ENCODE peak calls at places on chromosome 14, in four cellular contexts. One of them, this sample, is unnamed.

GRCh38 chr14:76926521-76927251 is 100.5 kb downstream of the LRRC74A start:
- DNase-seq in brain microvascular endothelial cell: peak; percentile 54
- DNase-seq in tibial artery: peak; percentile 56
- DNase-seq in suprapubic skin: no peak
- DNase-seq in this sample: no peak

GRCh38 chr14:24351517-24351916 is 11.7 kb upstream of the RIPK3 start:
- DNase-seq in suprapubic skin: no peak
- DNase-seq in tibial artery: no peak
- DNase-seq in brain microvascular endothelial cell: no peak
- DNase-seq in this sample: peak; percentile 58

GRCh38 chr14:100022772-100023451 is 42.3 kb upstream of the EVL start:
- DNase-seq in tibial artery: peak; percentile 31
- DNase-seq in suprapubic skin: no peak
- DNase-seq in brain microvascular endothelial cell: no peak
- DNase-seq in this sample: no peak

GRCh38 chr14:59829469-59829868 is 41.1 kb downstream of the RTN1 start:
- DNase-seq in suprapubic skin: no peak
- DNase-seq in tibial artery: no peak
- DNase-seq in brain microvascular endothelial cell: peak; percentile 1
- DNase-seq in this sample: no peak

GRCh38 chr14:78752789-78753188 is 582.6 kb downstream of the NRXN3 start:
- DNase-seq in tibial artery: no peak
- DNase-seq in suprapubic skin: no peak
- DNase-seq in brain microvascular endothelial cell: no peak
- DNase-seq in this sample: no peak

GRCh38 chr14:88323520-88324199 is 591 bp upstream of the KCNK10 start:
- DNase-seq in tibial artery: no peak
- DNase-seq in brain microvascular endothelial cell: no peak
- DNase-seq in suprapubic skin: no peak
- DNase-seq in this sample: no peak

GRCh38 chr14:36658091-36659009 is 3.3 kb upstream of the PAX9 start:
- DNase-seq in brain microvascular endothelial cell: no peak
- DNase-seq in suprapubic skin: no peak
- DNase-seq in tibial artery: no peak
- DNase-seq in this sample: no peak

GRCh38 chr14:68815288-68816182 is 22.7 kb upstream of the ZFP36L1 start:
- DNase-seq in tibial artery: no peak
- DNase-seq in brain microvascular endothelial cell: no peak
- DNase-seq in suprapubic skin: no peak
- DNase-seq in this sample: no peak

GRCh38 chr14:54125109-54125508 is 168.5 kb upstream of the BMP4 start:
- DNase-seq in suprapubic skin: no peak
- DNase-seq in brain microvascular endothelial cell: no peak
- DNase-seq in tibial artery: no peak
- DNase-seq in this sample: no peak

GRCh38 chr14:38278035-38278434 is 22.1 kb upstream of the CLEC14A start:
- DNase-seq in tibial artery: no peak
- DNase-seq in suprapubic skin: no peak
- DNase-seq in brain microvascular endothelial cell: no peak
- DNase-seq in this sample: no peak

GRCh38 chr14:95515080-95515489 is 1.4 kb downstream of the SYNE3 start:
- DNase-seq in suprapubic skin: peak; percentile 78
- DNase-seq in brain microvascular endothelial cell: no peak
- DNase-seq in tibial artery: peak; percentile 70
- DNase-seq in this sample: peak; percentile 31

GRCh38 chr14:99517046-99517642 is 35.9 kb downstream of the CCNK start:
- DNase-seq in tibial artery: no peak
- DNase-seq in brain microvascular endothelial cell: no peak
- DNase-seq in suprapubic skin: peak; percentile 56
- DNase-seq in this sample: no peak

GRCh38 chr14:49287004-49287403 is 299.2 kb downstream of the RPS29 start:
- DNase-seq in suprapubic skin: no peak
- DNase-seq in tibial artery: no peak
- DNase-seq in brain microvascular endothelial cell: no peak
- DNase-seq in this sample: no peak

GRCh38 chr14:50040401-50040775 is 76.0 kb downstream of the VCPKMT start:
- DNase-seq in brain microvascular endothelial cell: peak; percentile 48
- DNase-seq in suprapubic skin: no peak
- DNase-seq in tibial artery: no peak
- DNase-seq in this sample: peak; percentile 80

GRCh38 chr14:77124345-77125274 is 17.0 kb downstream of the ZDHHC22 start:
- DNase-seq in suprapubic skin: peak; percentile 64
- DNase-seq in brain microvascular endothelial cell: no peak
- DNase-seq in tibial artery: no peak
- DNase-seq in this sample: no peak

GRCh38 chr14:39417014-39417413 is 15.2 kb downstream of the FBXO33 start:
- DNase-seq in suprapubic skin: no peak
- DNase-seq in brain microvascular endothelial cell: no peak
- DNase-seq in tibial artery: no peak
- DNase-seq in this sample: peak; percentile 44

GRCh38 chr14:93231129-93231979 is 24.3 kb downstream of the UBR7 start:
- DNase-seq in brain microvascular endothelial cell: peak; percentile 51
- DNase-seq in tibial artery: no peak
- DNase-seq in suprapubic skin: no peak
- DNase-seq in this sample: peak; percentile 41

GRCh38 chr14:75675265-75675960 is 14.4 kb downstream of the TTLL5 start:
- DNase-seq in suprapubic skin: no peak
- DNase-seq in brain microvascular endothelial cell: no peak
- DNase-seq in tibial artery: no peak
- DNase-seq in this sample: peak; percentile 83

GRCh38 chr14:23562822-23563472 is 4.6 kb downstream of the AP1G2 start:
- DNase-seq in tibial artery: no peak
- DNase-seq in suprapubic skin: peak; percentile 67
- DNase-seq in brain microvascular endothelial cell: peak; percentile 38
- DNase-seq in this sample: peak; percentile 36

GRCh38 chr14:88856786-88857366 is 32.4 kb downstream of the TTC8 start:
- DNase-seq in brain microvascular endothelial cell: no peak
- DNase-seq in suprapubic skin: no peak
- DNase-seq in tibial artery: no peak
- DNase-seq in this sample: no peak

GRCh38 chr14:56666716-56667115 is 87.1 kb downstream of the TMEM260 start:
- DNase-seq in tibial artery: no peak
- DNase-seq in suprapubic skin: no peak
- DNase-seq in brain microvascular endothelial cell: peak; percentile 42
- DNase-seq in this sample: peak; percentile 79

GRCh38 chr14:96164861-96165490 is 39.7 kb upstream of the BDKRB2 start:
- DNase-seq in tibial artery: no peak
- DNase-seq in suprapubic skin: peak; percentile 35
- DNase-seq in brain microvascular endothelial cell: no peak
- DNase-seq in this sample: no peak

GRCh38 chr14:96852823-96853422 is 55.7 kb downstream of the VRK1 start:
- DNase-seq in tibial artery: no peak
- DNase-seq in brain microvascular endothelial cell: peak; percentile 54
- DNase-seq in suprapubic skin: no peak
- DNase-seq in this sample: peak; percentile 44

GRCh38 chr14:91367173-91368171 is 50.1 kb downstream of the CCDC88C start:
- DNase-seq in suprapubic skin: no peak
- DNase-seq in tibial artery: no peak
- DNase-seq in brain microvascular endothelial cell: peak; percentile 83
- DNase-seq in this sample: peak; percentile 93

DNA sequence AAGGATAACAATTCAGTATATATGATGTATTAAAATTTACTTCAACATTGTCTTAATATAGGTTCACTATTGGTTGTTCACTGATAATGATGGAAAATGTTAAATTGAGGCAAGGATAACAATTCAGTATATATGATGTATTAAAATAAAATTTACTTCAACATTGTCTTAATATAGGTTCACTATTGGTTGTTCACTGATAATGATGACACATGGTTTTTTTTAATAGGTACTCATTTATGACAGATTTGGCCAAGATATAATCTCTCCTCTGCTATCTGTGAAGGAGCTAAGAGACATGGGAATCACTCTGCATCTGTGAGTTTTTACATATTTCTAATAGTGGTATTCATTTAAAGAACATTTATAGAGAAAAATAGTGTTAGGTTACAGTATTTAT is 8.1 kb downstream of the SCFD1 start:
- DNase-seq in brain microvascular endothelial cell: no peak
- DNase-seq in tibial artery: no peak
- DNase-seq in suprapubic skin: no peak
- DNase-seq in this sample: no peak
- H3K36me3 ChIP-seq in brain microvascular endothelial cell: peaks cover 25% of the 10 kb centered on the region
- H3K36me3 ChIP-seq in tibial artery: peaks cover 30% of the 10 kb centered on the region
- H3K36me3 ChIP-seq in suprapubic skin: peaks cover 30% of the 10 kb centered on the region
- H3K36me3 ChIP-seq in this sample: peaks cover 4% of the 10 kb centered on the region

DNA sequence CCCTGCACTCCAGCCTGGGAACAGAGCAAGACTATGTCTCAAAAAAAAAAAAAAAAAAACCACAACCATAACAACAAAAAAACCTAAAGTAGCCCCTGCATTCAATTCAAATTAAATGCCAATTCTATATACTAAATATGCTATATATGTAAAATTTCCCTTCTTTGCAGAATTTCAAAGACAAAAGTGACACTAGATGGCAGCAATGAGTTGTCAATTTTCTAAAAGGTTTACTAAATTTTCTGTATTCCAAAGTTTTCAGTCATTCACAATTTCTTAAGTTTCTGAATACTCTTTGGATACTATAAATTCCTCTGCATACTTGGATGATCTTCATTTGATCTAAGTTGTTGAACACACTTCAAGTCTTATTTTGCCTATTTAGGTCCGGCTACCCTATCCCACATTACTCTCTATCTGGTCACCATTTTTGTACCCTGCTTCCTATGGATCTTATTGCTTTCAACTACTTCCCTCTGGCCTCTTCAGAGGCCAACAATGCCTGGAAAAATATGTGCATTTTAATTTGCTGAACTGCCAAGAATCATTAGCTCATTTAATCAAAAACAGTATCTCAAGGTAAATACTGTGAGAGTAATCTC is 27.9 kb downstream of the HNRNPC start:
- DNase-seq in tibial artery: no peak
- DNase-seq in suprapubic skin: no peak
- DNase-seq in brain microvascular endothelial cell: no peak
- DNase-seq in this sample: no peak
- TF ChIP-seq CTCF in tibial artery: peak; percentile 25
- TF ChIP-seq CTCF in suprapubic skin: no peak
- TF ChIP-seq CTCF in brain microvascular endothelial cell: no peak
- TF ChIP-seq CTCF in this sample: no peak

GRCh38 chr14:73741386-73741875 is 27.2 kb upstream of the PNMA1 start:
- DNase-seq in tibial artery: peak; percentile 74
- DNase-seq in brain microvascular endothelial cell: peak; percentile 55
- DNase-seq in suprapubic skin: peak; percentile 84
- DNase-seq in this sample: peak; percentile 79

GRCh38 chr14:73739174-73739898 is 25.2 kb upstream of the PNMA1 start:
- DNase-seq in suprapubic skin: peak; percentile 66
- DNase-seq in tibial artery: no peak
- DNase-seq in brain microvascular endothelial cell: no peak
- DNase-seq in this sample: no peak

GRCh38 chr14:73741876-73742519 is 27.8 kb upstream of the PNMA1 start:
- DNase-seq in suprapubic skin: peak; percentile 69
- DNase-seq in tibial artery: no peak
- DNase-seq in brain microvascular endothelial cell: no peak
- DNase-seq in this sample: no peak

GRCh38 chr14:73739899-73740685 is 25.9 kb upstream of the PNMA1 start:
- DNase-seq in suprapubic skin: peak; percentile 64
- DNase-seq in tibial artery: no peak
- DNase-seq in brain microvascular endothelial cell: no peak
- DNase-seq in this sample: no peak

DNA sequence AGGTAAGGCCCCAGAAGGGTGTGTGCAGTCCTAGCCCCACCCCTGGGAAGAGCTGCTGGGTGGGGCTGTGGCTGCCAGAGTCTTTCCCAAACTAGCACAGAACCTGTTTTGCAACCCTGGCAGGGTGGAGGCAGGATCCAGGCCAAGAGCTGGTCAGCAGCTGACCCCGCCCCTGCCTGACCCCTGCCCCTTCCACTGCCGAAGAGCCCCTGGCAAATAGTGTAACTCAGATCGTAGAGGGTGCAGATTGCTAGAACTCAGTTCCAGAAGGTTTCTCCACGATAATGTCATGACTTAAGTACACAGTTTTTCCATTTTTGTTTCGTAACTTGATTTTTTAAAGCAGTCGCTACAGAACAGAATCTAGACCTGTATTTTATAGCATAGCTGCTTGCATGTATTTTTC is 26.7 kb upstream of the PNMA1 start:
- DNase-seq in suprapubic skin: peak; percentile 90
- DNase-seq in tibial artery: peak; percentile 86
- DNase-seq in brain microvascular endothelial cell: no peak
- DNase-seq in this sample: peak; percentile 77
- H3K4me3 ChIP-seq in suprapubic skin: peak overlapping the region; percentile 23
- H3K4me3 ChIP-seq in tibial artery: peak overlapping the region; percentile 17
- H3K4me3 ChIP-seq in brain microvascular endothelial cell: no peak overlapping the region
- H3K4me3 ChIP-seq in this sample: no peak overlapping the region

DNA sequence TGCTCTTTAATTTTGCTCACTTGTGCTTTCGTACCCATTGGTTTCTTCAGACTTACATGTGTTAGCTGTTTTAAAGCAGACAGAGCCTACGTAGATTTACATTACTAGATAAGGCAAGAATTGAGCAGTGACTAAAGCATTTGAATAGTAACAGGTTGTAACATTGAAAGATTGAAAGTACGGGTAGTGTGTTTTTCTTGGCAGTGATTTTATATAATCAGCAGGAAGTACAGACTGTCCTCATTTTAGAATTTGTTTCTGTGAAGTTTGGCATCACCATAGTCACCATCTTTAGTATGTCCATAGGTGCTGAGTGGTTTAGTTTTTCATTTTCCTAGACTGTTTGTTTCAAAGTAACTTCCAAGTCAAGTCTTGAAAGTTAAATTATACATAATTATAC is 14.0 kb downstream of the RTRAF start:
- DNase-seq in brain microvascular endothelial cell: peak; percentile 66
- DNase-seq in suprapubic skin: no peak
- DNase-seq in tibial artery: no peak
- DNase-seq in this sample: no peak
- H3K36me3 ChIP-seq in brain microvascular endothelial cell: peaks cover 62% of the 10 kb centered on the region
- H3K36me3 ChIP-seq in suprapubic skin: peaks cover 86% of the 10 kb centered on the region
- H3K36me3 ChIP-seq in tibial artery: peaks cover 87% of the 10 kb centered on the region
- H3K36me3 ChIP-seq in this sample: peaks cover 6% of the 10 kb centered on the region

This sample was measured in bronchial epithelial cell.